ENCODE peak calls at places on chromosomes 16 and 17, in five cellular contexts. K is RWPE1; W is activated T-helper 1 cell treated with anti-CD3 and anti-CD28 coated beads, Interleukin-2, amount 50 U/mL, for 16 hours; I is lung; M is T-helper 1 cell. J is an unnamed sample.

GRCh38 chr16:71345031-71345430 is 13.5 kb upstream of the CALB2 start:
- DNase-seq in K (no peak), W (no peak), I (no peak), M (no peak), J (no peak)

GRCh38 chr17:74746922-74747321 is 1.5 kb upstream of the NHERF1 start:
- DNase-seq in K (no peak), W (no peak), I (no peak), M (no peak), J (no peak)

GRCh38 chr17:80942360-80943345 is 49.0 kb upstream of the CHMP6 start:
- DNase-seq in K (peak), W (no peak), I (peak), M (no peak), J (no peak)

GRCh38 chr17:62627219-62627903 is at the start of gene MRC2:
- DNase-seq in K (peak), W (no peak), I (peak), M (no peak), J (no peak)

GRCh38 chr16:66566051-66566901 is at the start of gene CMTM1:
- DNase-seq in K (no peak), W (no peak), I (no peak), M (no peak), J (no peak)

GRCh38 chr17:1108560-1108809 is 71.3 kb downstream of the ABR start:
- DNase-seq in K (no peak), W (no peak), I (no peak), M (no peak), J (no peak)

GRCh38 chr17:76540381-76541300 is 797 bp downstream of the PRCD start:
- DNase-seq in K (peak), W (no peak), I (peak), M (no peak), J (no peak)

GRCh38 chr16:4606354-4606753 is 8.3 kb downstream of the UBALD1 start:
- DNase-seq in K (peak), W (no peak), I (no peak), M (no peak), J (no peak)

GRCh38 chr16:19131809-19132777 is 18.3 kb downstream of the ITPRIPL2 start:
- DNase-seq in K (no peak), W (no peak), I (no peak), M (no peak), J (no peak)

GRCh38 chr16:11572301-11572995 is 14.3 kb downstream of the LITAF start:
- DNase-seq in K (no peak), W (no peak), I (no peak), M (peak), J (no peak)

GRCh38 chr16:25751230-25751629 is 59.5 kb downstream of the HS3ST4 start:
- DNase-seq in K (no peak), W (no peak), I (no peak), M (no peak), J (no peak)

GRCh38 chr17:2852729-2853110 is 56.5 kb downstream of the RAP1GAP2 start:
- DNase-seq in K (no peak), W (no peak), I (no peak), M (no peak), J (no peak)

GRCh38 chr17:34275881-34276280 is 5.9 kb downstream of the CCL7 start:
- DNase-seq in K (peak), W (no peak), I (no peak), M (no peak), J (no peak)

GRCh38 chr16:57091200-57091989 is 988 bp upstream of the CPNE2 start:
- DNase-seq in K (peak), W (no peak), I (peak), M (no peak), J (no peak)

GRCh38 chr17:56866496-56866895 is 32.5 kb downstream of the DGKE start:
- DNase-seq in K (no peak), W (no peak), I (no peak), M (no peak), J (no peak)

GRCh38 chr17:72407336-72408121 is 286.7 kb downstream of the SOX9 start:
- DNase-seq in K (peak), W (no peak), I (peak), M (no peak), J (no peak)

GRCh38 chr17:47895254-47895855 is 681 bp upstream of the SP2 start:
- DNase-seq in K (no peak), W (no peak), I (peak), M (no peak), J (no peak)

GRCh38 chr17:60640503-60640902 is 37.1 kb upstream of the BCAS3 start:
- DNase-seq in K (no peak), W (no peak), I (no peak), M (no peak), J (no peak)

GRCh38 chr16:66189951-66190350 is 176.5 kb upstream of the CDH5 start:
- DNase-seq in K (peak), W (no peak), I (peak), M (no peak), J (no peak)

GRCh38 chr17:67836205-67836987 is 11.1 kb downstream of the BPTF start:
- DNase-seq in K (no peak), W (no peak), I (peak), M (no peak), J (no peak)

GRCh38 chr16:66382171-66382965 is 15.9 kb downstream of the CDH5 start:
- DNase-seq in K (peak), W (no peak), I (no peak), M (no peak), J (no peak)

GRCh38 chr17:3977387-3977786 is 13.2 kb upstream of the ATP2A3 start:
- DNase-seq in K (no peak), W (no peak), I (no peak), M (no peak), J (no peak)

GRCh38 chr16:70805380-70805779 is 4.4 kb upstream of the VAC14 start:
- DNase-seq in K (no peak), W (no peak), I (no peak), M (no peak), J (no peak)

GRCh38 chr17:48835971-48836370 is 5.1 kb downstream of the CALCOCO2 start:
- DNase-seq in K (no peak), W (no peak), I (no peak), M (no peak), J (no peak)

J was measured in CD4-positive, alpha-beta T cell.